ENCODE peak calls at places on chromosomes 7 and 10, in eight cellular contexts. One of them, this sample, is unnamed.

GRCh38 chr10:132283604-132284382 is 24.0 kb downstream of the STK32C start:
- DNase-seq in Caco-2: no peak
- DNase-seq in heart left ventricle: no peak
- DNase-seq in IMR-90: no peak
- DNase-seq in fibroblast of lung: no peak
- DNase-seq in lower lobe of right lung: peak
- DNase-seq in psoas muscle: peak
- DNase-seq in endodermal cell: no peak
- DNase-seq in this sample: no peak

GRCh38 chr10:21505711-21506278 is 19.7 kb downstream of the SKIDA1 start:
- DNase-seq in Caco-2: peak
- DNase-seq in heart left ventricle: no peak
- DNase-seq in IMR-90: no peak
- DNase-seq in fibroblast of lung: no peak
- DNase-seq in lower lobe of right lung: no peak
- DNase-seq in psoas muscle: no peak
- DNase-seq in endodermal cell: peak
- DNase-seq in this sample: no peak

GRCh38 chr7:155869784-155870076 is 57.5 kb upstream of the SHH start:
- DNase-seq in Caco-2: peak
- DNase-seq in heart left ventricle: peak
- DNase-seq in IMR-90: no peak
- DNase-seq in fibroblast of lung: no peak
- DNase-seq in lower lobe of right lung: no peak
- DNase-seq in psoas muscle: no peak
- DNase-seq in endodermal cell: peak
- DNase-seq in this sample: no peak

GRCh38 chr7:151550601-151551286 is 31.0 kb upstream of the RHEB start:
- DNase-seq in Caco-2: no peak
- DNase-seq in heart left ventricle: no peak
- DNase-seq in IMR-90: peak
- DNase-seq in fibroblast of lung: peak
- DNase-seq in lower lobe of right lung: no peak
- DNase-seq in psoas muscle: no peak
- DNase-seq in endodermal cell: no peak
- DNase-seq in this sample: peak

GRCh38 chr10:34078798-34079470 is 736.2 kb downstream of the PARD3 start:
- DNase-seq in Caco-2: no peak
- DNase-seq in heart left ventricle: peak
- DNase-seq in IMR-90: no peak
- DNase-seq in fibroblast of lung: peak
- DNase-seq in lower lobe of right lung: no peak
- DNase-seq in psoas muscle: peak
- DNase-seq in endodermal cell: no peak
- DNase-seq in this sample: peak

GRCh38 chr10:74778436-74779094 is 47.8 kb upstream of the KAT6B start:
- DNase-seq in Caco-2: no peak
- DNase-seq in heart left ventricle: no peak
- DNase-seq in IMR-90: no peak
- DNase-seq in fibroblast of lung: no peak
- DNase-seq in lower lobe of right lung: no peak
- DNase-seq in psoas muscle: no peak
- DNase-seq in endodermal cell: no peak
- DNase-seq in this sample: no peak

GRCh38 chr10:98267069-98267893 is 713 bp downstream of the LOXL4 start:
- DNase-seq in Caco-2: no peak
- DNase-seq in heart left ventricle: no peak
- DNase-seq in IMR-90: no peak
- DNase-seq in fibroblast of lung: no peak
- DNase-seq in lower lobe of right lung: no peak
- DNase-seq in psoas muscle: no peak
- DNase-seq in endodermal cell: no peak
- DNase-seq in this sample: peak

GRCh38 chr10:63042256-63042655 is 90.9 kb upstream of the NRBF2 start:
- DNase-seq in Caco-2: no peak
- DNase-seq in heart left ventricle: no peak
- DNase-seq in IMR-90: no peak
- DNase-seq in fibroblast of lung: no peak
- DNase-seq in lower lobe of right lung: no peak
- DNase-seq in psoas muscle: no peak
- DNase-seq in endodermal cell: no peak
- DNase-seq in this sample: no peak

GRCh38 chr10:110919349-110919931 is at the start of gene SHOC2:
- DNase-seq in Caco-2: peak
- DNase-seq in heart left ventricle: peak
- DNase-seq in IMR-90: no peak
- DNase-seq in fibroblast of lung: no peak
- DNase-seq in lower lobe of right lung: peak
- DNase-seq in psoas muscle: peak
- DNase-seq in endodermal cell: peak
- DNase-seq in this sample: no peak

GRCh38 chr7:158655931-158656441 is 48.6 kb downstream of the NCAPG2 start:
- DNase-seq in Caco-2: no peak
- DNase-seq in heart left ventricle: no peak
- DNase-seq in IMR-90: no peak
- DNase-seq in fibroblast of lung: no peak
- DNase-seq in lower lobe of right lung: no peak
- DNase-seq in psoas muscle: no peak
- DNase-seq in endodermal cell: no peak
- DNase-seq in this sample: no peak

GRCh38 chr7:34061175-34061574 is 155.8 kb downstream of the BMPER start:
- DNase-seq in Caco-2: no peak
- DNase-seq in heart left ventricle: no peak
- DNase-seq in IMR-90: peak
- DNase-seq in fibroblast of lung: peak
- DNase-seq in lower lobe of right lung: no peak
- DNase-seq in psoas muscle: no peak
- DNase-seq in endodermal cell: no peak
- DNase-seq in this sample: peak

DNA sequence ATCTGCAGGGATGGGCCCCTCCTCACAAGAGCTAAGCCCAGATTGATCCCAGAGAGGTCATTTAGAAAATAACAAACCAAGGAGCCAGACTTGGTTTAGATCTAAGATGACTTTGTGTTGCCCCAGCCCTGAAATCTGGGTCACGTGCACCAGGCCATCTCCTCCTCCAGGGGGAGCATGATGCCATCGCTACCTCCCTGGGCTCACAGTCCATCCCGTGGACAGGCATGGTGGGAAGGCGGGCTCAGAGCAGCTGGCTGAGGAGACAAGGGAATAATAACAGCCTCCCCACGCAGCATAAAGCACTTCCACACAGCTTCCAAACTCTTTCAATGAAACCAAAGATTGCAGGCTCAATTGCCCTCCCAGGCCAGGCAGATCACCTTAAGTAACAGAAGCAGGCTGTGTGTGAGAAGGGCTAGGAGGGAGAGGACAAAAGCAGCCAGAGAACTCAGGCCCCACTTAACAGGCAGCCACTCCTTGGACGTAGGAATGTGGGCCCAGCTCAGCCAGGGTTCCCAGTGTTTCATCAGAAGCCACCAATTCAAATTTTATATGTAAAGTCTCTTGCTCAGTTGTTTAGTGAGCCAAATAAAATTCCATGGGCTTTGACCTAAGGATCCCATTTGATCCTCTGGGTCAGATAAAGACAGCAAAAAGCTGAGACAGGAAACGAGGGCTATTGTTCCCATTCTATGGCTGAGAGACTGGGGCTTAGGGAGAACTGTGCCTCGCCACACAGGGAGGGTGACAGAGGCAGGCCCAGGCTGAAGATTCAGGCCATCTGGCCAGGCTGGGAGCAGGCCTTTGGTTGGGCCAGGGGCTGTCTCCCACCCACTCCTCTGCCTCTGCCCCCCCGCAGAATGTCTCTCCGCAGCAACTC is 100.2 kb downstream of the COL13A1 start:
- DNase-seq in Caco-2: peak
- DNase-seq in heart left ventricle: no peak
- DNase-seq in IMR-90: peak
- DNase-seq in fibroblast of lung: peak
- DNase-seq in lower lobe of right lung: peak
- DNase-seq in psoas muscle: peak
- DNase-seq in endodermal cell: peak
- DNase-seq in this sample: peak
- TF ChIP-seq CTCF in Caco-2: peak
- TF ChIP-seq CTCF in heart left ventricle: peak
- TF ChIP-seq CTCF in IMR-90: peak
- TF ChIP-seq CTCF in fibroblast of lung: peak
- TF ChIP-seq CTCF in lower lobe of right lung: peak
- TF ChIP-seq CTCF in psoas muscle: peak
- TF ChIP-seq CTCF in endodermal cell: peak
- TF ChIP-seq CTCF in this sample: peak

GRCh38 chr7:55202150-55202913 is 162.8 kb upstream of the LANCL2 start:
- DNase-seq in Caco-2: no peak
- DNase-seq in heart left ventricle: no peak
- DNase-seq in IMR-90: no peak
- DNase-seq in fibroblast of lung: no peak
- DNase-seq in lower lobe of right lung: no peak
- DNase-seq in psoas muscle: no peak
- DNase-seq in endodermal cell: no peak
- DNase-seq in this sample: no peak

GRCh38 chr7:55194522-55194921 is 170.6 kb upstream of the LANCL2 start:
- DNase-seq in Caco-2: no peak
- DNase-seq in heart left ventricle: no peak
- DNase-seq in IMR-90: no peak
- DNase-seq in fibroblast of lung: no peak
- DNase-seq in lower lobe of right lung: peak
- DNase-seq in psoas muscle: no peak
- DNase-seq in endodermal cell: no peak
- DNase-seq in this sample: no peak

GRCh38 chr7:55200441-55200840 is 164.7 kb upstream of the LANCL2 start:
- DNase-seq in Caco-2: no peak
- DNase-seq in heart left ventricle: no peak
- DNase-seq in IMR-90: no peak
- DNase-seq in fibroblast of lung: no peak
- DNase-seq in lower lobe of right lung: no peak
- DNase-seq in psoas muscle: no peak
- DNase-seq in endodermal cell: no peak
- DNase-seq in this sample: no peak

GRCh38 chr7:55199418-55199817 is 165.7 kb upstream of the LANCL2 start:
- DNase-seq in Caco-2: no peak
- DNase-seq in heart left ventricle: no peak
- DNase-seq in IMR-90: peak
- DNase-seq in fibroblast of lung: no peak
- DNase-seq in lower lobe of right lung: no peak
- DNase-seq in psoas muscle: no peak
- DNase-seq in endodermal cell: no peak
- DNase-seq in this sample: no peak

GRCh38 chr7:55198634-55199366 is 166.3 kb upstream of the LANCL2 start:
- DNase-seq in Caco-2: no peak
- DNase-seq in heart left ventricle: no peak
- DNase-seq in IMR-90: peak
- DNase-seq in fibroblast of lung: peak
- DNase-seq in lower lobe of right lung: no peak
- DNase-seq in psoas muscle: no peak
- DNase-seq in endodermal cell: no peak
- DNase-seq in this sample: no peak
- H3K4me3 ChIP-seq in Caco-2: no peak
- H3K4me3 ChIP-seq in heart left ventricle: no peak
- H3K4me3 ChIP-seq in IMR-90: no peak
- H3K4me3 ChIP-seq in fibroblast of lung: no peak
- H3K4me3 ChIP-seq in lower lobe of right lung: no peak
- H3K4me3 ChIP-seq in psoas muscle: no peak
- H3K4me3 ChIP-seq in endodermal cell: no peak
- H3K4me3 ChIP-seq in this sample: no peak

DNA sequence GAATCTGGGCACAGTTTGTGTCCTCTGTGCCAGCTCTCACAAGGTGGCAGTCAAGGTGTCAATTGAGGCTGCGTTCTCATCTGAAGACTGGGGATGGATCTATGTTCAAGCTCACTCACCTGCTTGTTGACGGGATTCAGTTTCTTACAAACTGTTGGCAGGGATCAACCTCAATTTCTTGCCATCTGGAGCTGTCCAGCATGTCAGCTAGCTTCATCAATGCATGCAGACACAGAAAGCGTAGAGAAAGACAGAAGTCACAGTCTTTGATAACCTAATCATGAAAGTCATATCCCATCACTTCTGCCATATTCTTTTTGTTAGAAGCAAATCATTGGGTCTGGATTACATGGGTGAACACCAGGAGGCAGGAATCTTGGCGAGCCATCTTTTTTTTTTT is 32.0 kb upstream of the WAPL start:
- DNase-seq in Caco-2: no peak
- DNase-seq in heart left ventricle: no peak
- DNase-seq in IMR-90: no peak
- DNase-seq in fibroblast of lung: no peak
- DNase-seq in lower lobe of right lung: no peak
- DNase-seq in psoas muscle: no peak
- DNase-seq in endodermal cell: no peak
- DNase-seq in this sample: no peak
- TF ChIP-seq CTCF in Caco-2: no peak
- TF ChIP-seq CTCF in heart left ventricle: no peak
- TF ChIP-seq CTCF in IMR-90: no peak
- TF ChIP-seq CTCF in fibroblast of lung: no peak
- TF ChIP-seq CTCF in lower lobe of right lung: no peak
- TF ChIP-seq CTCF in psoas muscle: no peak
- TF ChIP-seq CTCF in endodermal cell: no peak
- TF ChIP-seq CTCF in this sample: no peak

GRCh38 chr10:18666810-18667209 is 7.6 kb downstream of the ARL5B start:
- DNase-seq in Caco-2: no peak
- DNase-seq in heart left ventricle: no peak
- DNase-seq in IMR-90: peak
- DNase-seq in fibroblast of lung: peak
- DNase-seq in lower lobe of right lung: no peak
- DNase-seq in psoas muscle: no peak
- DNase-seq in endodermal cell: no peak
- DNase-seq in this sample: peak
- H3K4me3 ChIP-seq in Caco-2: no peak
- H3K4me3 ChIP-seq in heart left ventricle: no peak
- H3K4me3 ChIP-seq in IMR-90: no peak
- H3K4me3 ChIP-seq in fibroblast of lung: no peak
- H3K4me3 ChIP-seq in lower lobe of right lung: no peak
- H3K4me3 ChIP-seq in psoas muscle: no peak
- H3K4me3 ChIP-seq in endodermal cell: peak
- H3K4me3 ChIP-seq in this sample: no peak

This sample was measured in AG10803.